ENCODE peak calls at places on chromosomes 1 and 21, in seven cellular contexts. K, X, U, Z, H, A and Y are unnamed samples.

GRCh38 chr1:116113615-116114014 is 2.4 kb downstream of the MAB21L3 start:
- DNase-seq in H (no peak), U (no peak), Z (no peak), X (no peak), K (no peak), A (no peak), Y (no peak)

GRCh38 chr1:236154126-236154525 is 11.8 kb downstream of the GPR137B start:
- DNase-seq in H (no peak), K (no peak), U (no peak), X (no peak), A (no peak), Z (no peak), Y (no peak)

GRCh38 chr1:210332719-210333398 is 4.2 kb downstream of the HHAT start:
- DNase-seq in U (no peak), A (no peak), H (no peak), K (no peak), Z (no peak), X (no peak), Y (no peak)

GRCh38 chr1:109490934-109491302 is 3.0 kb upstream of the CYB561D1 start:
- DNase-seq in A (no peak), U (no peak), H (no peak), Z (no peak), K (no peak), X (no peak), Y (no peak)

GRCh38 chr1:27142464-27142863 is 12.5 kb downstream of the SLC9A1 start:
- DNase-seq in X (no peak), K (no peak), U (no peak), Z (no peak), A (no peak), H (no peak), Y (peak)

GRCh38 chr1:185045793-185046441 is 559 bp downstream of the RNF2 start:
- DNase-seq in Z (peak), H (peak), K (peak), A (peak), X (peak), U (peak), Y (peak)

GRCh38 chr1:159510223-159510530 is 25.6 kb downstream of the OR10J5 start:
- DNase-seq in X (no peak), H (no peak), A (no peak), Z (no peak), K (no peak), U (no peak), Y (peak)

GRCh38 chr1:19212167-19212566 is 2.1 kb upstream of the UBR4 start:
- DNase-seq in K (no peak), U (no peak), H (no peak), A (no peak), X (no peak), Z (no peak), Y (no peak)

GRCh38 chr1:156504821-156505678 is 4.5 kb upstream of the MEF2D start:
- DNase-seq in A (peak), U (peak), X (peak), H (peak), K (peak), Z (peak), Y (peak)

GRCh38 chr1:41380979-41381690 is 19.9 kb downstream of the FOXO6 start:
- DNase-seq in H (peak), K (no peak), A (no peak), X (peak), Z (no peak), U (no peak), Y (no peak)

GRCh38 chr1:223228931-223229528 is 86.0 kb upstream of the TLR5 start:
- DNase-seq in Z (no peak), K (no peak), U (no peak), X (no peak), A (no peak), H (no peak), Y (no peak)

GRCh38 chr1:53069663-53070327 is 7.8 kb downstream of the PODN start:
- DNase-seq in A (no peak), K (no peak), X (no peak), U (no peak), Z (no peak), H (no peak), Y (no peak)

GRCh38 chr1:219304227-219305226 is 130.8 kb downstream of the LYPLAL1 start:
- DNase-seq in X (peak), K (peak), H (no peak), A (no peak), Z (no peak), U (peak), Y (peak)

GRCh38 chr1:211247921-211248320 is 11.2 kb upstream of the RCOR3 start:
- DNase-seq in U (no peak), A (no peak), Z (no peak), K (no peak), X (no peak), H (peak), Y (no peak)

GRCh38 chr1:154350383-154350782 is 25.1 kb downstream of the ATP8B2 start:
- DNase-seq in Z (no peak), U (no peak), X (peak), H (no peak), A (no peak), K (no peak), Y (no peak)

GRCh38 chr1:161849518-161849917 is 83.4 kb downstream of the ATF6 start:
- DNase-seq in X (no peak), Z (no peak), K (no peak), U (peak), A (no peak), H (no peak), Y (no peak)

GRCh38 chr1:230502306-230502705 is 76.2 kb upstream of the PGBD5 start:
- DNase-seq in H (no peak), K (no peak), X (no peak), U (no peak), Z (no peak), A (no peak), Y (peak)

GRCh38 chr1:56903778-56904177 is 49.2 kb downstream of the C8A start:
- DNase-seq in K (no peak), A (no peak), Z (no peak), U (no peak), X (no peak), H (no peak), Y (no peak)

GRCh38 chr1:79430437-79430836 is 423.9 kb upstream of the ADGRL4 start:
- DNase-seq in A (no peak), X (no peak), Z (no peak), H (no peak), U (no peak), K (no peak), Y (no peak)

GRCh38 chr1:199242162-199242561 is 603.3 kb downstream of the PTPRC start:
- DNase-seq in X (no peak), U (no peak), K (no peak), Z (no peak), A (no peak), H (no peak), Y (peak)

GRCh38 chr1:197320991-197321531 is 53.0 kb downstream of the CRB1 start:
- DNase-seq in A (peak), H (no peak), Z (no peak), X (peak), K (no peak), U (peak), Y (peak)

GRCh38 chr1:27621067-27621920 is 13.7 kb downstream of the FGR start:
- DNase-seq in H (no peak), X (peak), Z (no peak), U (peak), A (no peak), K (peak), Y (no peak)

GRCh38 chr1:88061106-88061829 is 622.8 kb upstream of the PKN2 start:
- DNase-seq in X (peak), A (peak), H (no peak), Z (peak), U (peak), K (peak), Y (peak)

GRCh38 chr1:205920159-205920558 is 23.1 kb downstream of the SLC26A9 start:
- DNase-seq in X (no peak), H (no peak), Z (no peak), A (no peak), U (peak), K (no peak), Y (peak)

GRCh38 chr21:43925609-43926008 is 60.6 kb downstream of the AGPAT3 start:
- DNase-seq in H (no peak), K (no peak), U (no peak), X (no peak), A (no peak), Z (no peak), Y (no peak)

GRCh38 chr1:172254521-172255222 is 165.8 kb upstream of the C1orf105 start:
- DNase-seq in X (peak), Z (no peak), K (peak), U (peak), H (no peak), A (peak), Y (peak)

GRCh38 chr21:30434033-30434631 is 4.1 kb downstream of the KRTAP13-4 start:
- DNase-seq in U (no peak), K (peak), X (no peak), H (no peak), Z (peak), A (peak), Y (peak)

GRCh38 chr1:36889846-36890245 is 144.5 kb downstream of the GRIK3 start:
- DNase-seq in A (no peak), K (no peak), H (no peak), X (no peak), U (no peak), Z (no peak), Y (no peak)

GRCh38 chr1:207316622-207317510 is 4.6 kb upstream of the CD55 start:
- DNase-seq in H (no peak), Z (no peak), U (peak), X (no peak), K (no peak), A (no peak), Y (peak)

GRCh38 chr21:33664135-33664534 is 21.8 kb downstream of the ITSN1 start:
- DNase-seq in U (no peak), H (no peak), Z (no peak), X (no peak), K (no peak), A (no peak), Y (no peak)

GRCh38 chr1:29282924-29283803 is 46.8 kb downstream of the PTPRU start:
- DNase-seq in Z (peak), X (peak), H (no peak), A (peak), U (peak), K (peak), Y (peak)